ENCODE peak calls at places on chromosome 22, in six cellular contexts. S, R, T, X, F and H are unnamed samples.

GRCh38 chr22:19291218-19291579 is 320 bp downstream of the CLTCL1 start:
- DNase-seq in S (peak; percentile 35), R (no peak), T (peak; percentile 47), X (peak; percentile 75), F (peak; percentile 73), H (no peak)

GRCh38 chr22:24525416-24526037 is 29.4 kb downstream of the GUCD1 start:
- DNase-seq in S (peak; percentile 72), R (peak; percentile 92), T (peak; percentile 77), X (peak; percentile 86), F (peak; percentile 82), H (peak; percentile 85)

GRCh38 chr22:36966851-36967535 is 52.3 kb downstream of the TST start:
- DNase-seq in S (no peak), R (no peak), T (no peak), X (no peak), F (no peak), H (no peak)

GRCh38 chr22:48098243-48098935 is 1335.9 kb downstream of the TBC1D22A start:
- DNase-seq in S (no peak), R (no peak), T (no peak), X (no peak), F (no peak), H (no peak)

GRCh38 chr22:35642305-35642741 is 5.9 kb upstream of the APOL6 start:
- DNase-seq in S (no peak), R (peak; percentile 47), T (no peak), X (peak; percentile 55), F (peak; percentile 47), H (no peak)

GRCh38 chr22:40203568-40203967 is 25.8 kb downstream of the TNRC6B start:
- DNase-seq in S (peak; percentile 38), R (no peak), T (no peak), X (no peak), F (peak; percentile 13), H (no peak)

GRCh38 chr22:48531721-48532435 is 1295.8 kb downstream of the BRD1 start:
- DNase-seq in S (no peak), R (no peak), T (no peak), X (no peak), F (no peak), H (no peak)

GRCh38 chr22:44865193-44866057 is 113.0 kb downstream of the ARHGAP8 start:
- DNase-seq in S (no peak), R (no peak), T (no peak), X (no peak), F (no peak), H (no peak)

GRCh38 chr22:35315855-35316745 is 16.4 kb downstream of the TOM1 start:
- DNase-seq in S (no peak), R (peak; percentile 64), T (peak; percentile 76), X (peak; percentile 93), F (no peak), H (no peak)

GRCh38 chr22:39913886-39914285 is 13.0 kb downstream of the GRAP2 start:
- DNase-seq in S (no peak), R (no peak), T (no peak), X (no peak), F (no peak), H (no peak)

GRCh38 chr22:38861170-38861874 is 10.7 kb downstream of the CBX6 start:
- DNase-seq in S (no peak), R (no peak), T (no peak), X (peak; percentile 34), F (no peak), H (no peak)

GRCh38 chr22:49364398-49364797 is 463.3 kb downstream of the BRD1 start:
- DNase-seq in S (no peak), R (no peak), T (no peak), X (no peak), F (no peak), H (peak; percentile 24)

DNA sequence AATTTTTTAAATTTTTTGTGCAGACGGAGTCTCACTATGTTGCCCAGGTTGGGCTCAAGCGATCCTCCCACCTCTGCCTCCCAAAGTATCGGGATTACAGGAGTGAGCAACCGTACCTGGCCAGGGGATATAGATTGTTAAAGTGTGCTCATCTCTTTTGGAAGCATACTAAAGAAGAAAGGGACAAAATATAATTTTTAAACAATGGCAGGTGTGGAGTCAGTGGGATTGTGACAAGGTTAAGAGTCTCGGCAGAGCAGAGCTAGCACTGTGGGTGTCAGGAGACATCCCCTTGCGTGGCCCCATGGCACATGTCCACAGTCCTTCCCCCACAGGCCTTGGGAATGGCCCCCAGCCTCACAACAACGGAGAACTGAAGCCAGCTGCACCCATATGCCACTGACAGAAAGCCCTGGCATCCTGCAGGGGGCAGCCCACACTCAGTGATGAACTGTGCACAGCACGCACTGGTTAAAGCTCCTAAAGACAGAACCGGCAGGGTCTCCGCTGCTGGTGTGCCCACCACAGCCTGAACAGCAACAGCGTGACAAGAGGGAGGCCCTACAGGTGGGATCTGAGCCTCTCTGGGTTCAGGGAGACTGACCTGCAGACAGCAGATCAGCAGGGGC is 29.9 kb downstream of the SERPIND1 start:
- DNase-seq in S (peak; percentile 36), R (peak; percentile 76), T (no peak), X (no peak), F (peak; percentile 41), H (no peak)
- H3K36me3 ChIP-seq in S (peaks cover 52% of the 10 kb centered on the region), R (peaks cover 88% of the 10 kb centered on the region), T (peaks cover 94% of the 10 kb centered on the region), X (peaks cover 96% of the 10 kb centered on the region), F (peaks cover 64% of the 10 kb centered on the region), H (peaks cover 23% of the 10 kb centered on the region)

GRCh38 chr22:30305906-30306628 is 16.8 kb upstream of the CASTOR1 start:
- DNase-seq in S (peak; percentile 30), R (no peak), T (no peak), X (no peak), F (no peak), H (no peak)
- H3K4me1 ChIP-seq in S (peaks cover 100% of the 10 kb centered on the region), R (peaks cover 100% of the 10 kb centered on the region), T (peaks cover 100% of the 10 kb centered on the region), X (peaks cover 27% of the 10 kb centered on the region), F (peaks cover 96% of the 10 kb centered on the region), H (peaks cover 62% of the 10 kb centered on the region)

GRCh38 chr22:46674906-46675305 is 54.7 kb downstream of the GRAMD4 start:
- DNase-seq in S (no peak), R (no peak), T (no peak), X (no peak), F (no peak), H (no peak)
- H3K36me3 ChIP-seq in S (no peaks in the 10 kb centered on the region), R (peaks cover 22% of the 10 kb centered on the region), T (peaks cover 54% of the 10 kb centered on the region), X (peaks cover 42% of the 10 kb centered on the region), F (peaks cover 19% of the 10 kb centered on the region), H (peaks cover 41% of the 10 kb centered on the region)

GRCh38 chr22:17841836-17842235 is 67.6 kb upstream of the BID start:
- DNase-seq in S (no peak), R (no peak), T (no peak), X (no peak), F (no peak), H (no peak)
- H3K4me1 ChIP-seq in S (peaks cover 7% of the 10 kb centered on the region), R (peaks cover 13% of the 10 kb centered on the region), T (peaks cover 69% of the 10 kb centered on the region), X (peaks cover 31% of the 10 kb centered on the region), F (peaks cover 18% of the 10 kb centered on the region), H (peaks cover 6% of the 10 kb centered on the region)

DNA sequence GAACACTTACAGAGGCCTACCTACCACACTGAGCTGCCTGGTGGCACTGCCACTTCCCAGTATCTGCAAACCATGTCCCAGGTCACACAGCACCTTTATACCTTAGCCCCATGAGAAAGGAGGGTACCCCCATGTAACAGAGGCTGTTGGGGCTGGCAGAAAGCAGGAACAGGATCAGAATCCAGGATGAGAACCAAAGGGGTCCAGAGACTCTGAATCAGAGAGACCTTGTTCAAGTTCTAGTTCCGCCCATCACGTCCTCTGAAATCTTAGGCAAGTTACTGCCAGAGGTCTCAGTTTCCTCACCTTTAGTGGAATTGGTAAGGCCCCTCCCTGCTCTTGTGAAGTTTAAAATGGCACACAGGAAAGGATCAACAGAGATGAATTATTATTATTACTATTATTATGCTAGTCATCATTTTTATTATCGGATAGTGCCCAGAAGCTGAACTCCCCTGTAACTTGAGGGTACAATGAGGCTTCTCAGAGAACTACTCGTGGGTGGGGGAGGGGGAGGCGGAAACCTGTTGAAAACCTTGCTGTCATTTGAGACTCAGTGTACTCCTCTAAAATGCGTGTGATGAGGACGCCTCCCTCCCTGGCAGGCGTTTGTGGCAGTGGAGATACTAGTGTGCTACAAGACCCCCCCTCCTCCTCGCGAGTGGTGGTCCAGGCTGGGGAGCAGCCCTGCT is 9.3 kb downstream of the SELENOM start:
- DNase-seq in S (no peak), R (no peak), T (no peak), X (no peak), F (no peak), H (no peak)
- H3K36me3 ChIP-seq in S (no peaks in the 10 kb centered on the region), R (peaks cover 22% of the 10 kb centered on the region), T (peaks cover 100% of the 10 kb centered on the region), X (peaks cover 77% of the 10 kb centered on the region), F (peaks cover 41% of the 10 kb centered on the region), H (peaks cover 10% of the 10 kb centered on the region)

GRCh38 chr22:23213031-23213555 is 32.8 kb downstream of the BCR start:
- DNase-seq in S (no peak), R (peak; percentile 51), T (no peak), X (no peak), F (no peak), H (no peak)
- H3K4me1 ChIP-seq in S (peaks cover 34% of the 10 kb centered on the region), R (peaks cover 66% of the 10 kb centered on the region), T (peaks cover 72% of the 10 kb centered on the region), X (peaks cover 27% of the 10 kb centered on the region), F (peaks cover 12% of the 10 kb centered on the region), H (peaks cover 29% of the 10 kb centered on the region)

GRCh38 chr22:46909237-46910030 is 147.0 kb downstream of the TBC1D22A start:
- DNase-seq in S (no peak), R (no peak), T (no peak), X (no peak), F (no peak), H (no peak)

GRCh38 chr22:46908641-46909107 is 146.2 kb downstream of the TBC1D22A start:
- DNase-seq in S (no peak), R (no peak), T (no peak), X (no peak), F (no peak), H (no peak)

GRCh38 chr22:46907578-46908215 is 145.2 kb downstream of the TBC1D22A start:
- DNase-seq in S (no peak), R (no peak), T (no peak), X (no peak), F (no peak), H (no peak)

GRCh38 chr22:46911341-46911740 is 148.9 kb downstream of the TBC1D22A start:
- DNase-seq in S (no peak), R (no peak), T (no peak), X (no peak), F (no peak), H (no peak)

DNA sequence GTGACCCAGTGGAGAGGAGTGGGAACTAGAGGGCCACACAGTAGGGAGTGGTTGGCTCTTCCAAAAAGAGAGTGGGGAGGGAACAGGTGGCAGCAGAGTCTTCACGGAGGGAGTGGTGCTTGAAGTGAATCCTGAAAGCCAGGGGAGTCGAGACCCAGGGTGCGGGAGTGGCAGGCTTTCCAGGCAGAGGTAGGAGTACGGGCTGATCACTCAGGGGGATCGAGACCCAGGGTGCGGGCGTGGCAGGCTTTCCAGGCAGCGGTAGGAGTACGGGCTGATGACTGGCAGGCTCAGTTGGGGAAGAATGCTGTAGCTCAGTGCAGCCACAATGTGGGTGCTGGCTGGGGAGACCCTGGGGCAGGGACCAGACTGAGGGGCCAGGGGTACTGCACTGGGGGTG is 148.2 kb downstream of the TBC1D22A start:
- DNase-seq in S (no peak), R (no peak), T (no peak), X (no peak), F (no peak), H (no peak)
- H3K36me3 ChIP-seq in S (peaks cover 1% of the 10 kb centered on the region), R (peaks cover 43% of the 10 kb centered on the region), T (peaks cover 23% of the 10 kb centered on the region), X (peaks cover 22% of the 10 kb centered on the region), F (peaks cover 4% of the 10 kb centered on the region), H (peaks cover 12% of the 10 kb centered on the region)